ENCODE peak calls at places on chromosome 1, in seven cellular contexts. N, B, V, E, R, Z and Y are unnamed samples.

GRCh38 chr1:24935615-24936484 is 5.8 kb upstream of the RUNX3 start:
- DNase-seq in N (no peak), B (no peak), V (no peak), E (no peak), R (no peak), Z (no peak), Y (no peak)

GRCh38 chr1:227429447-227430359 is 111.4 kb upstream of the CDC42BPA start:
- DNase-seq in N (no peak), B (no peak), V (no peak), E (no peak), R (no peak), Z (no peak), Y (no peak)

GRCh38 chr1:86926886-86927285 is 12.5 kb downstream of the HS2ST1 start:
- DNase-seq in N (no peak), B (no peak), V (no peak), E (no peak), R (no peak), Z (no peak), Y (no peak)

GRCh38 chr1:164726235-164726634 is 167.3 kb downstream of the PBX1 start:
- DNase-seq in N (no peak), B (no peak), V (no peak), E (no peak), R (no peak), Z (no peak), Y (no peak)

GRCh38 chr1:8365661-8366362 is 47.9 kb downstream of the SLC45A1 start:
- DNase-seq in N (no peak), B (no peak), V (no peak), E (peak), R (no peak), Z (no peak), Y (no peak)

GRCh38 chr1:2415801-2416208 is 3.4 kb upstream of the PEX10 start:
- DNase-seq in N (no peak), B (no peak), V (peak), E (no peak), R (no peak), Z (no peak), Y (no peak)

GRCh38 chr1:230263573-230264195 is 162.4 kb downstream of the PGBD5 start:
- DNase-seq in N (no peak), B (no peak), V (no peak), E (no peak), R (no peak), Z (no peak), Y (no peak)

GRCh38 chr1:173255214-173255813 is 48.2 kb upstream of the TNFSF4 start:
- DNase-seq in N (no peak), B (no peak), V (no peak), E (peak), R (no peak), Z (peak), Y (peak)

GRCh38 chr1:78511334-78511733 is 20.6 kb downstream of the PTGFR start:
- DNase-seq in N (no peak), B (no peak), V (no peak), E (no peak), R (no peak), Z (no peak), Y (no peak)

GRCh38 chr1:213617133-213617532 is 370.6 kb upstream of the PROX1 start:
- DNase-seq in N (no peak), B (no peak), V (no peak), E (no peak), R (no peak), Z (no peak), Y (no peak)

GRCh38 chr1:53390736-53391135 is 62.9 kb upstream of the LRP8 start:
- DNase-seq in N (no peak), B (no peak), V (no peak), E (no peak), R (no peak), Z (no peak), Y (no peak)

GRCh38 chr1:107739651-107740050 is 225.3 kb downstream of the VAV3 start:
- DNase-seq in N (no peak), B (no peak), V (no peak), E (peak), R (no peak), Z (no peak), Y (no peak)

GRCh38 chr1:191343816-191344215 is 814.4 kb upstream of the RGS18 start:
- DNase-seq in N (no peak), B (no peak), V (no peak), E (no peak), R (no peak), Z (peak), Y (no peak)

GRCh38 chr1:16442273-16442672 is 1.7 kb downstream of the NECAP2 start:
- DNase-seq in N (peak), B (no peak), V (no peak), E (no peak), R (no peak), Z (no peak), Y (no peak)

GRCh38 chr1:8816831-8817412 is 518 bp downstream of the RERE start:
- DNase-seq in N (peak), B (no peak), V (peak), E (peak), R (no peak), Z (peak), Y (no peak)

GRCh38 chr1:201888282-201889033 is at the start of gene SHISA4:
- DNase-seq in N (no peak), B (peak), V (peak), E (peak), R (no peak), Z (peak), Y (peak)

GRCh38 chr1:89041055-89041707 is 18.5 kb upstream of the GBP3 start:
- DNase-seq in N (no peak), B (no peak), V (no peak), E (no peak), R (no peak), Z (no peak), Y (no peak)